ENCODE peak calls at places on chromosome 13, in nine cellular contexts. One of them, this sample, is unnamed.

GRCh38 chr13:73482556-73482955 is 423.8 kb downstream of the KLF5 start:
- DNase-seq in pancreas: no peak
- DNase-seq in AG04450: no peak
- DNase-seq in astrocyte of the spinal cord: no peak
- DNase-seq in epithelial cell of esophagus: no peak
- DNase-seq in AG10803: no peak
- DNase-seq in colonic mucosa: no peak
- DNase-seq in stomach: no peak
- DNase-seq in cardiac fibroblast: no peak
- DNase-seq in this sample: no peak

GRCh38 chr13:22915442-22916082 is 265.2 kb upstream of the SGCG start:
- DNase-seq in pancreas: no peak
- DNase-seq in AG04450: no peak
- DNase-seq in astrocyte of the spinal cord: peak
- DNase-seq in epithelial cell of esophagus: peak
- DNase-seq in AG10803: peak
- DNase-seq in colonic mucosa: peak
- DNase-seq in stomach: peak
- DNase-seq in cardiac fibroblast: peak
- DNase-seq in this sample: no peak

GRCh38 chr13:113579686-113580085 is 4.9 kb upstream of the TFDP1 start:
- DNase-seq in pancreas: no peak
- DNase-seq in AG04450: no peak
- DNase-seq in astrocyte of the spinal cord: no peak
- DNase-seq in epithelial cell of esophagus: no peak
- DNase-seq in AG10803: no peak
- DNase-seq in colonic mucosa: no peak
- DNase-seq in stomach: no peak
- DNase-seq in cardiac fibroblast: no peak
- DNase-seq in this sample: no peak

GRCh38 chr13:41075034-41075433 is 13.7 kb downstream of the WBP4 start:
- DNase-seq in pancreas: no peak
- DNase-seq in AG04450: no peak
- DNase-seq in astrocyte of the spinal cord: peak
- DNase-seq in epithelial cell of esophagus: peak
- DNase-seq in AG10803: peak
- DNase-seq in colonic mucosa: no peak
- DNase-seq in stomach: no peak
- DNase-seq in cardiac fibroblast: peak
- DNase-seq in this sample: no peak

GRCh38 chr13:84430015-84430414 is 547.7 kb upstream of the SLITRK1 start:
- DNase-seq in pancreas: no peak
- DNase-seq in AG04450: no peak
- DNase-seq in astrocyte of the spinal cord: peak
- DNase-seq in epithelial cell of esophagus: no peak
- DNase-seq in AG10803: peak
- DNase-seq in colonic mucosa: no peak
- DNase-seq in stomach: no peak
- DNase-seq in cardiac fibroblast: peak
- DNase-seq in this sample: no peak

GRCh38 chr13:113224486-113224885 is 15.1 kb downstream of the CUL4A start:
- DNase-seq in pancreas: no peak
- DNase-seq in AG04450: no peak
- DNase-seq in astrocyte of the spinal cord: no peak
- DNase-seq in epithelial cell of esophagus: peak
- DNase-seq in AG10803: no peak
- DNase-seq in colonic mucosa: no peak
- DNase-seq in stomach: no peak
- DNase-seq in cardiac fibroblast: no peak
- DNase-seq in this sample: no peak

GRCh38 chr13:71274923-71275593 is 591.9 kb downstream of the DACH1 start:
- DNase-seq in pancreas: no peak
- DNase-seq in AG04450: no peak
- DNase-seq in astrocyte of the spinal cord: no peak
- DNase-seq in epithelial cell of esophagus: no peak
- DNase-seq in AG10803: no peak
- DNase-seq in colonic mucosa: no peak
- DNase-seq in stomach: no peak
- DNase-seq in cardiac fibroblast: no peak
- DNase-seq in this sample: no peak

GRCh38 chr13:41145136-41145908 is 12.7 kb upstream of the KBTBD6 start:
- DNase-seq in pancreas: no peak
- DNase-seq in AG04450: peak
- DNase-seq in astrocyte of the spinal cord: no peak
- DNase-seq in epithelial cell of esophagus: peak
- DNase-seq in AG10803: peak
- DNase-seq in colonic mucosa: no peak
- DNase-seq in stomach: no peak
- DNase-seq in cardiac fibroblast: peak
- DNase-seq in this sample: no peak

GRCh38 chr13:50521750-50522149 is 321.7 kb downstream of the DLEU7 start:
- DNase-seq in pancreas: no peak
- DNase-seq in AG04450: no peak
- DNase-seq in astrocyte of the spinal cord: peak
- DNase-seq in epithelial cell of esophagus: peak
- DNase-seq in AG10803: peak
- DNase-seq in colonic mucosa: no peak
- DNase-seq in stomach: no peak
- DNase-seq in cardiac fibroblast: peak
- DNase-seq in this sample: peak

GRCh38 chr13:89239361-89240127 is 1568.4 kb downstream of the SLITRK5 start:
- DNase-seq in pancreas: no peak
- DNase-seq in AG04450: no peak
- DNase-seq in astrocyte of the spinal cord: no peak
- DNase-seq in epithelial cell of esophagus: peak
- DNase-seq in AG10803: no peak
- DNase-seq in colonic mucosa: no peak
- DNase-seq in stomach: no peak
- DNase-seq in cardiac fibroblast: no peak
- DNase-seq in this sample: no peak

GRCh38 chr13:33193428-33193974 is 92.1 kb downstream of the STARD13 start:
- DNase-seq in pancreas: no peak
- DNase-seq in AG04450: no peak
- DNase-seq in astrocyte of the spinal cord: peak
- DNase-seq in epithelial cell of esophagus: no peak
- DNase-seq in AG10803: no peak
- DNase-seq in colonic mucosa: no peak
- DNase-seq in stomach: no peak
- DNase-seq in cardiac fibroblast: peak
- DNase-seq in this sample: no peak

GRCh38 chr13:110354715-110355473 is 47.8 kb downstream of the COL4A2 start:
- DNase-seq in pancreas: no peak
- DNase-seq in AG04450: no peak
- DNase-seq in astrocyte of the spinal cord: no peak
- DNase-seq in epithelial cell of esophagus: no peak
- DNase-seq in AG10803: no peak
- DNase-seq in colonic mucosa: no peak
- DNase-seq in stomach: no peak
- DNase-seq in cardiac fibroblast: no peak
- DNase-seq in this sample: no peak

GRCh38 chr13:106103779-106104178 is 431.7 kb downstream of the EFNB2 start:
- DNase-seq in pancreas: no peak
- DNase-seq in AG04450: no peak
- DNase-seq in astrocyte of the spinal cord: peak
- DNase-seq in epithelial cell of esophagus: no peak
- DNase-seq in AG10803: peak
- DNase-seq in colonic mucosa: peak
- DNase-seq in stomach: no peak
- DNase-seq in cardiac fibroblast: peak
- DNase-seq in this sample: peak

GRCh38 chr13:70098669-70099068 is 9.0 kb upstream of the ATXN8OS start:
- DNase-seq in pancreas: no peak
- DNase-seq in AG04450: no peak
- DNase-seq in astrocyte of the spinal cord: peak
- DNase-seq in epithelial cell of esophagus: peak
- DNase-seq in AG10803: no peak
- DNase-seq in colonic mucosa: no peak
- DNase-seq in stomach: no peak
- DNase-seq in cardiac fibroblast: peak
- DNase-seq in this sample: peak

GRCh38 chr13:67146523-67147130 is 83.5 kb downstream of the PCDH9 start:
- DNase-seq in pancreas: no peak
- DNase-seq in AG04450: no peak
- DNase-seq in astrocyte of the spinal cord: no peak
- DNase-seq in epithelial cell of esophagus: no peak
- DNase-seq in AG10803: no peak
- DNase-seq in colonic mucosa: no peak
- DNase-seq in stomach: no peak
- DNase-seq in cardiac fibroblast: no peak
- DNase-seq in this sample: no peak

GRCh38 chr13:29884671-29885424 is 34.4 kb upstream of the UBL3 start:
- DNase-seq in pancreas: no peak
- DNase-seq in AG04450: no peak
- DNase-seq in astrocyte of the spinal cord: peak
- DNase-seq in epithelial cell of esophagus: no peak
- DNase-seq in AG10803: no peak
- DNase-seq in colonic mucosa: no peak
- DNase-seq in stomach: no peak
- DNase-seq in cardiac fibroblast: peak
- DNase-seq in this sample: no peak

GRCh38 chr13:21657538-21657937 is 13.3 kb upstream of the FGF9 start:
- DNase-seq in pancreas: no peak
- DNase-seq in AG04450: peak
- DNase-seq in astrocyte of the spinal cord: peak
- DNase-seq in epithelial cell of esophagus: peak
- DNase-seq in AG10803: peak
- DNase-seq in colonic mucosa: no peak
- DNase-seq in stomach: no peak
- DNase-seq in cardiac fibroblast: peak
- DNase-seq in this sample: no peak
- H3K4me3 ChIP-seq in pancreas: no peak
- H3K4me3 ChIP-seq in AG04450: no peak
- H3K4me3 ChIP-seq in astrocyte of the spinal cord: no peak
- H3K4me3 ChIP-seq in epithelial cell of esophagus: no peak
- H3K4me3 ChIP-seq in AG10803: no peak
- H3K4me3 ChIP-seq in colonic mucosa: no peak
- H3K4me3 ChIP-seq in stomach: no peak
- H3K4me3 ChIP-seq in cardiac fibroblast: no peak
- H3K4me3 ChIP-seq in this sample: no peak

GRCh38 chr13:75764251-75764650 is 128.1 kb downstream of the LMO7 start:
- DNase-seq in pancreas: no peak
- DNase-seq in AG04450: no peak
- DNase-seq in astrocyte of the spinal cord: no peak
- DNase-seq in epithelial cell of esophagus: no peak
- DNase-seq in AG10803: no peak
- DNase-seq in colonic mucosa: no peak
- DNase-seq in stomach: no peak
- DNase-seq in cardiac fibroblast: no peak
- DNase-seq in this sample: no peak
- H3K4me3 ChIP-seq in pancreas: no peak
- H3K4me3 ChIP-seq in AG04450: no peak
- H3K4me3 ChIP-seq in astrocyte of the spinal cord: no peak
- H3K4me3 ChIP-seq in epithelial cell of esophagus: no peak
- H3K4me3 ChIP-seq in AG10803: no peak
- H3K4me3 ChIP-seq in colonic mucosa: no peak
- H3K4me3 ChIP-seq in stomach: no peak
- H3K4me3 ChIP-seq in cardiac fibroblast: no peak
- H3K4me3 ChIP-seq in this sample: no peak

GRCh38 chr13:45412274-45413049 is 5.7 kb downstream of the SLC25A30 start:
- DNase-seq in pancreas: no peak
- DNase-seq in AG04450: no peak
- DNase-seq in astrocyte of the spinal cord: no peak
- DNase-seq in epithelial cell of esophagus: peak
- DNase-seq in AG10803: no peak
- DNase-seq in colonic mucosa: no peak
- DNase-seq in stomach: no peak
- DNase-seq in cardiac fibroblast: no peak
- DNase-seq in this sample: no peak

GRCh38 chr13:45411631-45412030 is 6.5 kb downstream of the SLC25A30 start:
- DNase-seq in pancreas: no peak
- DNase-seq in AG04450: no peak
- DNase-seq in astrocyte of the spinal cord: no peak
- DNase-seq in epithelial cell of esophagus: no peak
- DNase-seq in AG10803: no peak
- DNase-seq in colonic mucosa: no peak
- DNase-seq in stomach: no peak
- DNase-seq in cardiac fibroblast: no peak
- DNase-seq in this sample: no peak

GRCh38 chr13:45415112-45415511 is 3.1 kb downstream of the SLC25A30 start:
- DNase-seq in pancreas: no peak
- DNase-seq in AG04450: no peak
- DNase-seq in astrocyte of the spinal cord: no peak
- DNase-seq in epithelial cell of esophagus: no peak
- DNase-seq in AG10803: no peak
- DNase-seq in colonic mucosa: no peak
- DNase-seq in stomach: no peak
- DNase-seq in cardiac fibroblast: no peak
- DNase-seq in this sample: no peak

GRCh38 chr13:45411226-45411625 is 6.9 kb downstream of the SLC25A30 start:
- DNase-seq in pancreas: no peak
- DNase-seq in AG04450: no peak
- DNase-seq in astrocyte of the spinal cord: no peak
- DNase-seq in epithelial cell of esophagus: no peak
- DNase-seq in AG10803: no peak
- DNase-seq in colonic mucosa: no peak
- DNase-seq in stomach: no peak
- DNase-seq in cardiac fibroblast: no peak
- DNase-seq in this sample: no peak

DNA sequence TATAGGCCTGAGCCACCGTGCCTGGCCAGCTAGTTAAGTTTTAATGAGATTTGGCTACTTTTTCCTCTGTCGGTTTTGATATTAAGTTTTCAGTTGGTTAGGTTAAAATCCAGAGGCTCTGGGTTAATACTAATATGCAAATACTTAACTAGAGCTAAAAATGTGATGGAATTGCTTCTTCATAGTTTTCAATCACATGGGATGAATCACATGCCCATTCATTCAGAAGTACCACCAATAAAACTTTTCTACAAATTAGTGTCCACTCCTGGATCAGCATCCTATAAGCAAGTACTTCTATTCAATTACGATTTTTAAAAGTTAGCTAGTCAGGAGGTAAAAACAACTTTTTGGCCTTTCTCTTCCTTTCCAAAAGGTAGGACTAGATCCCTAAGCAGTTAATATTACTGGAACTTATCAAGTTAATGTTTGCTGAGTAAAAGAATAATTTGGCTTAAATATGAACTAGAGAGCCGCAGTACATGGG is 4.3 kb downstream of the SLC25A30 start:
- DNase-seq in pancreas: no peak
- DNase-seq in AG04450: no peak
- DNase-seq in astrocyte of the spinal cord: no peak
- DNase-seq in epithelial cell of esophagus: no peak
- DNase-seq in AG10803: no peak
- DNase-seq in colonic mucosa: no peak
- DNase-seq in stomach: no peak
- DNase-seq in cardiac fibroblast: no peak
- DNase-seq in this sample: no peak
- H3K4me3 ChIP-seq in pancreas: no peak
- H3K4me3 ChIP-seq in AG04450: no peak
- H3K4me3 ChIP-seq in astrocyte of the spinal cord: no peak
- H3K4me3 ChIP-seq in epithelial cell of esophagus: no peak
- H3K4me3 ChIP-seq in AG10803: peak
- H3K4me3 ChIP-seq in colonic mucosa: peak
- H3K4me3 ChIP-seq in stomach: peak
- H3K4me3 ChIP-seq in cardiac fibroblast: no peak
- H3K4me3 ChIP-seq in this sample: no peak

DNA sequence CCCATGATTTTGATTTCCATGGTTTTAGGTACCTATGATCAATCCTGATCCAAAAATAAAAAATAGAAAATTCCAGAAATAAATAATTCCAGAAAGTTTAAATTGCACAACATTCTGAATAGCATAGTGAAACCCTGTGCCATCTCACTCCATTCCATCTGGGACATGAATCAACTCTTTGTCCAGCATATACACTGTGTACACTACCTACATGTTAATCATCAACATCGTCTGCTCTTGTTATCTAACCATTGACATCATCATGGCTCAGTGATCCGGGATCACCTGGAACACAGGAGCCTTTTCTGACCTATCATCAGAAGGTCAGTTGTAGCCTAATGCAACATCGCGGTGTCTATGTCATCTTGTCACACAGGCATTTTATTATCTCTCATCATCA is 75.6 kb downstream of the MYO16 start:
- DNase-seq in pancreas: no peak
- DNase-seq in AG04450: no peak
- DNase-seq in astrocyte of the spinal cord: no peak
- DNase-seq in epithelial cell of esophagus: peak
- DNase-seq in AG10803: no peak
- DNase-seq in colonic mucosa: no peak
- DNase-seq in stomach: no peak
- DNase-seq in cardiac fibroblast: no peak
- DNase-seq in this sample: no peak
- H3K4me3 ChIP-seq in pancreas: no peak
- H3K4me3 ChIP-seq in AG04450: no peak
- H3K4me3 ChIP-seq in astrocyte of the spinal cord: no peak
- H3K4me3 ChIP-seq in epithelial cell of esophagus: no peak
- H3K4me3 ChIP-seq in AG10803: no peak
- H3K4me3 ChIP-seq in colonic mucosa: no peak
- H3K4me3 ChIP-seq in stomach: no peak
- H3K4me3 ChIP-seq in cardiac fibroblast: no peak
- H3K4me3 ChIP-seq in this sample: no peak